ENCODE peak calls at places on chromosomes 16 and 17, in five cellular contexts. One of them, this sample, is unnamed.

GRCh38 chr17:38322897-38323296 is 20.9 kb downstream of the GPR179 start:
- DNase-seq in SJCRH30: no peak
- DNase-seq in astrocyte: no peak
- DNase-seq in GM12878: no peak
- DNase-seq in HepG2: no peak
- DNase-seq in this sample: no peak

GRCh38 chr16:55444754-55445485 is 34.1 kb upstream of the MMP2 start:
- DNase-seq in GM12878: peak
- DNase-seq in HepG2: no peak
- DNase-seq in SJCRH30: no peak
- DNase-seq in astrocyte: no peak
- DNase-seq in this sample: no peak

GRCh38 chr16:78102865-78103264 is 3.4 kb downstream of the WWOX start:
- DNase-seq in astrocyte: no peak
- DNase-seq in GM12878: no peak
- DNase-seq in SJCRH30: no peak
- DNase-seq in HepG2: no peak
- DNase-seq in this sample: no peak

GRCh38 chr17:76243826-76244679 is 3.8 kb upstream of the RNF157 start:
- DNase-seq in SJCRH30: no peak
- DNase-seq in HepG2: no peak
- DNase-seq in GM12878: no peak
- DNase-seq in astrocyte: no peak
- DNase-seq in this sample: no peak

GRCh38 chr17:4331614-4332013 is 34.9 kb downstream of the UBE2G1 start:
- DNase-seq in SJCRH30: no peak
- DNase-seq in HepG2: no peak
- DNase-seq in astrocyte: no peak
- DNase-seq in GM12878: no peak
- DNase-seq in this sample: no peak

GRCh38 chr16:762049-762513 is 1.5 kb downstream of the MSLN start:
- DNase-seq in HepG2: no peak
- DNase-seq in SJCRH30: no peak
- DNase-seq in GM12878: no peak
- DNase-seq in astrocyte: no peak
- DNase-seq in this sample: no peak

GRCh38 chr17:59848778-59849177 is 44.0 kb downstream of the TUBD1 start:
- DNase-seq in GM12878: no peak
- DNase-seq in astrocyte: no peak
- DNase-seq in SJCRH30: no peak
- DNase-seq in HepG2: peak
- DNase-seq in this sample: peak

GRCh38 chr16:7025616-7026190 is 306.9 kb upstream of the RBFOX1 start:
- DNase-seq in GM12878: no peak
- DNase-seq in SJCRH30: peak
- DNase-seq in HepG2: peak
- DNase-seq in astrocyte: no peak
- DNase-seq in this sample: peak

GRCh38 chr17:21058098-21058893 is 15.5 kb upstream of the USP22 start:
- DNase-seq in HepG2: no peak
- DNase-seq in astrocyte: peak
- DNase-seq in SJCRH30: no peak
- DNase-seq in GM12878: no peak
- DNase-seq in this sample: peak

GRCh38 chr16:81555660-81556059 is 111.1 kb downstream of the CMIP start:
- DNase-seq in SJCRH30: no peak
- DNase-seq in HepG2: no peak
- DNase-seq in astrocyte: no peak
- DNase-seq in GM12878: no peak
- DNase-seq in this sample: no peak

GRCh38 chr16:88393034-88393433 is 10.3 kb downstream of the ZNF469 start:
- DNase-seq in SJCRH30: no peak
- DNase-seq in astrocyte: no peak
- DNase-seq in GM12878: no peak
- DNase-seq in HepG2: no peak
- DNase-seq in this sample: no peak

GRCh38 chr16:14539156-14539555 is 90.9 kb downstream of the PARN start:
- DNase-seq in SJCRH30: no peak
- DNase-seq in GM12878: no peak
- DNase-seq in HepG2: no peak
- DNase-seq in astrocyte: no peak
- DNase-seq in this sample: no peak

GRCh38 chr17:75601057-75601987 is 13.7 kb downstream of the MYO15B start:
- DNase-seq in GM12878: no peak
- DNase-seq in SJCRH30: peak
- DNase-seq in astrocyte: no peak
- DNase-seq in HepG2: peak
- DNase-seq in this sample: peak

GRCh38 chr16:89687092-89687940 is 827 bp downstream of the CDK10 start:
- DNase-seq in HepG2: peak
- DNase-seq in SJCRH30: no peak
- DNase-seq in astrocyte: peak
- DNase-seq in GM12878: peak
- DNase-seq in this sample: peak

GRCh38 chr16:67649494-67649931 is 4.6 kb downstream of the CARMIL2 start:
- DNase-seq in GM12878: no peak
- DNase-seq in HepG2: no peak
- DNase-seq in SJCRH30: no peak
- DNase-seq in astrocyte: no peak
- DNase-seq in this sample: no peak

GRCh38 chr16:88473666-88474534 is 20.8 kb downstream of the ZFPM1 start:
- DNase-seq in SJCRH30: no peak
- DNase-seq in GM12878: no peak
- DNase-seq in HepG2: no peak
- DNase-seq in astrocyte: peak
- DNase-seq in this sample: no peak

GRCh38 chr17:68460096-68460495 is 2.8 kb upstream of the WIPI1 start:
- DNase-seq in astrocyte: no peak
- DNase-seq in GM12878: no peak
- DNase-seq in HepG2: no peak
- DNase-seq in SJCRH30: no peak
- DNase-seq in this sample: no peak

GRCh38 chr17:76545918-76546555 is 6.2 kb downstream of the PRCD start:
- DNase-seq in SJCRH30: no peak
- DNase-seq in HepG2: no peak
- DNase-seq in GM12878: no peak
- DNase-seq in astrocyte: no peak
- DNase-seq in this sample: no peak

GRCh38 chr17:42422412-42422957 is 571 bp downstream of the CAVIN1 start:
- DNase-seq in SJCRH30: peak
- DNase-seq in astrocyte: no peak
- DNase-seq in HepG2: no peak
- DNase-seq in GM12878: no peak
- DNase-seq in this sample: peak

GRCh38 chr17:74601944-74602572 is 10.0 kb upstream of the CD300LD start:
- DNase-seq in GM12878: no peak
- DNase-seq in HepG2: peak
- DNase-seq in astrocyte: no peak
- DNase-seq in SJCRH30: peak
- DNase-seq in this sample: peak

GRCh38 chr16:67165121-67166034 is 833 bp downstream of the HSF4 start:
- DNase-seq in HepG2: no peak
- DNase-seq in GM12878: no peak
- DNase-seq in SJCRH30: no peak
- DNase-seq in astrocyte: no peak
- DNase-seq in this sample: no peak

GRCh38 chr17:58184308-58184985 is 8.1 kb upstream of the EPX start:
- DNase-seq in HepG2: no peak
- DNase-seq in astrocyte: peak
- DNase-seq in SJCRH30: peak
- DNase-seq in GM12878: no peak
- DNase-seq in this sample: no peak

GRCh38 chr16:59684911-59685310 is 950.8 kb upstream of the GOT2 start:
- DNase-seq in astrocyte: peak
- DNase-seq in HepG2: no peak
- DNase-seq in GM12878: no peak
- DNase-seq in SJCRH30: no peak
- DNase-seq in this sample: no peak

GRCh38 chr17:10292057-10292931 is 80.5 kb downstream of the MYH13 start:
- DNase-seq in astrocyte: no peak
- DNase-seq in SJCRH30: no peak
- DNase-seq in HepG2: no peak
- DNase-seq in GM12878: peak
- DNase-seq in this sample: peak
- H3K27ac ChIP-seq in astrocyte: no peak
- H3K27ac ChIP-seq in SJCRH30: no peak
- H3K27ac ChIP-seq in HepG2: no peak
- H3K27ac ChIP-seq in GM12878: no peak
- H3K27ac ChIP-seq in this sample: peak

GRCh38 chr16:84617631-84618427 is at the start of gene COTL1:
- DNase-seq in GM12878: no peak
- DNase-seq in SJCRH30: peak
- DNase-seq in astrocyte: peak
- DNase-seq in HepG2: peak
- DNase-seq in this sample: peak
- H3K27ac ChIP-seq in GM12878: peak
- H3K27ac ChIP-seq in SJCRH30: no peak
- H3K27ac ChIP-seq in astrocyte: peak
- H3K27ac ChIP-seq in HepG2: no peak
- H3K27ac ChIP-seq in this sample: peak

GRCh38 chr17:17835415-17836249 is 1.2 kb downstream of the SREBF1 start:
- DNase-seq in HepG2: no peak
- DNase-seq in astrocyte: no peak
- DNase-seq in GM12878: no peak
- DNase-seq in SJCRH30: no peak
- DNase-seq in this sample: no peak
- H3K27ac ChIP-seq in HepG2: peak
- H3K27ac ChIP-seq in astrocyte: peak
- H3K27ac ChIP-seq in GM12878: peak
- H3K27ac ChIP-seq in SJCRH30: peak
- H3K27ac ChIP-seq in this sample: peak

GRCh38 chr17:1533649-1534325 is 17.4 kb upstream of the INPP5K start:
- DNase-seq in GM12878: no peak
- DNase-seq in astrocyte: no peak
- DNase-seq in SJCRH30: peak
- DNase-seq in HepG2: no peak
- DNase-seq in this sample: no peak
- H3K27ac ChIP-seq in GM12878: no peak
- H3K27ac ChIP-seq in astrocyte: no peak
- H3K27ac ChIP-seq in SJCRH30: peak
- H3K27ac ChIP-seq in HepG2: no peak
- H3K27ac ChIP-seq in this sample: no peak

GRCh38 chr17:66309793-66310192 is 7.4 kb downstream of the PRKCA start:
- DNase-seq in HepG2: no peak
- DNase-seq in SJCRH30: no peak
- DNase-seq in GM12878: no peak
- DNase-seq in astrocyte: peak
- DNase-seq in this sample: no peak

GRCh38 chr17:66306413-66306812 is 4.0 kb downstream of the PRKCA start:
- DNase-seq in HepG2: no peak
- DNase-seq in astrocyte: peak
- DNase-seq in SJCRH30: no peak
- DNase-seq in GM12878: no peak
- DNase-seq in this sample: no peak

GRCh38 chr17:66307257-66307656 is 4.8 kb downstream of the PRKCA start:
- DNase-seq in astrocyte: no peak
- DNase-seq in SJCRH30: no peak
- DNase-seq in HepG2: no peak
- DNase-seq in GM12878: no peak
- DNase-seq in this sample: no peak

GRCh38 chr17:66310528-66311148 is 8.2 kb downstream of the PRKCA start:
- DNase-seq in SJCRH30: no peak
- DNase-seq in GM12878: no peak
- DNase-seq in astrocyte: no peak
- DNase-seq in HepG2: no peak
- DNase-seq in this sample: no peak

DNA sequence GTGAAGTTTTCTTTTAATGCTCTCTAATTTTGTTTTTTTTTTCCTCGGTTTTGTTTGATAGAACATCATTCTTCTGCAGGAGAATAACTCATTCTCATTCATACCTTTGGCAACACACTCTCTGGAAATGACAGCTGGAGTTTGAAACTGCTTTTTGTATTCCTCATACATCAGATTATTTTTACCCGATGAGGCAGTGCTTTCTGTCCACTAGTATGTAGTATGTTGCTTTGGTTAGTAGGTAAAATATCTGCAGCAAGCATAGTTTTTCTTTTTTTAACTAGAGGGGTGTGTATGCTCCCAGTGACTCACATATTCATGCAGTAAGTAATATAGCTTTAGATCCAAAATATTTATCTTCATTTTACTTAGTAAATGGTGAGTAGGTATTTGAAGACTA is 6.4 kb downstream of the PRKCA start:
- DNase-seq in SJCRH30: no peak
- DNase-seq in astrocyte: no peak
- DNase-seq in HepG2: no peak
- DNase-seq in GM12878: no peak
- DNase-seq in this sample: no peak
- H3K27ac ChIP-seq in SJCRH30: no peak
- H3K27ac ChIP-seq in astrocyte: no peak
- H3K27ac ChIP-seq in HepG2: no peak
- H3K27ac ChIP-seq in GM12878: no peak
- H3K27ac ChIP-seq in this sample: no peak

GRCh38 chr17:2980211-2980903 is 83.0 kb downstream of the OR1D5 start:
- DNase-seq in HepG2: no peak
- DNase-seq in astrocyte: no peak
- DNase-seq in SJCRH30: no peak
- DNase-seq in GM12878: no peak
- DNase-seq in this sample: no peak
- H3K27ac ChIP-seq in HepG2: no peak
- H3K27ac ChIP-seq in astrocyte: no peak
- H3K27ac ChIP-seq in SJCRH30: no peak
- H3K27ac ChIP-seq in GM12878: no peak
- H3K27ac ChIP-seq in this sample: no peak

DNA sequence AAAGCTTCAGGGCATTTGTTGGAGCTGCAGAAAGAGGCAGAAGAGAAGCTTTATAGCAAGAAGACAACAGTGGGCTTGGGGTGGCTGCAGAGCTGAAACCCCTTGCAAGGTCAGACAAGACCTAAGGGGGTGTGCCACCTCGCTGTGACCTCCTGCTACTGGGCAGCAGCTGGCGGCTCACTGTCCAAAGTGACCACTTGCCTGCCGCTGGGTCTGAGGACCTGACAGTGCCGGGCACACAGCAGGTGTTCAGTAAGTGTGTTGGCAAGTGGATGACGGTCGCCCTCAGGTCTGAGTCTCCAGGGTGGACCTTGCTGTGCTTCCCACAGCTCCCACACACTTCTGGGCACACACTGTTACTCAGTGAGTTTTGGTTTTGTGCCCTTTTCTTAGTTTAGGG is 336.5 kb downstream of the C16orf95 start:
- DNase-seq in astrocyte: no peak
- DNase-seq in SJCRH30: no peak
- DNase-seq in GM12878: no peak
- DNase-seq in HepG2: no peak
- DNase-seq in this sample: no peak
- H3K27ac ChIP-seq in astrocyte: no peak
- H3K27ac ChIP-seq in SJCRH30: no peak
- H3K27ac ChIP-seq in GM12878: no peak
- H3K27ac ChIP-seq in HepG2: no peak
- H3K27ac ChIP-seq in this sample: no peak

GRCh38 chr17:78859051-78859450 is 18.4 kb upstream of the USP36 start:
- DNase-seq in GM12878: no peak
- DNase-seq in SJCRH30: no peak
- DNase-seq in HepG2: no peak
- DNase-seq in astrocyte: no peak
- DNase-seq in this sample: no peak
- H3K27ac ChIP-seq in GM12878: no peak
- H3K27ac ChIP-seq in SJCRH30: no peak
- H3K27ac ChIP-seq in HepG2: no peak
- H3K27ac ChIP-seq in astrocyte: no peak
- H3K27ac ChIP-seq in this sample: no peak